ENCODE peak calls at places on chromosome 2, in five cellular contexts. One of them, this sample, is unnamed.

GRCh38 chr2:38155025-38155424 is 79.1 kb upstream of the CYP1B1 start:
- DNase-seq in heart left ventricle: no peak
- DNase-seq in A549: no peak
- DNase-seq in small intestine: no peak
- DNase-seq in stimulated activated CD8-positive, alpha-beta memory T cell treated with anti-CD3 and anti-CD28 coated beads, Interleukin-7, amount 100 ng/mL, for 1 hour: no peak
- DNase-seq in this sample: no peak

GRCh38 chr2:43160778-43161177 is 65.6 kb downstream of the ZFP36L2 start:
- DNase-seq in stimulated activated CD8-positive, alpha-beta memory T cell treated with anti-CD3 and anti-CD28 coated beads, Interleukin-7, amount 100 ng/mL, for 1 hour: no peak
- DNase-seq in heart left ventricle: no peak
- DNase-seq in A549: no peak
- DNase-seq in small intestine: peak
- DNase-seq in this sample: no peak

GRCh38 chr2:86621290-86621943 is 2.2 kb downstream of the RNF103 start:
- DNase-seq in stimulated activated CD8-positive, alpha-beta memory T cell treated with anti-CD3 and anti-CD28 coated beads, Interleukin-7, amount 100 ng/mL, for 1 hour: no peak
- DNase-seq in small intestine: no peak
- DNase-seq in heart left ventricle: no peak
- DNase-seq in A549: no peak
- DNase-seq in this sample: no peak

GRCh38 chr2:65024149-65024829 is 31.9 kb upstream of the CEP68 start:
- DNase-seq in stimulated activated CD8-positive, alpha-beta memory T cell treated with anti-CD3 and anti-CD28 coated beads, Interleukin-7, amount 100 ng/mL, for 1 hour: no peak
- DNase-seq in small intestine: no peak
- DNase-seq in heart left ventricle: no peak
- DNase-seq in A549: no peak
- DNase-seq in this sample: no peak

GRCh38 chr2:95207111-95207961 is at the start of gene ZNF892:
- DNase-seq in small intestine: peak
- DNase-seq in stimulated activated CD8-positive, alpha-beta memory T cell treated with anti-CD3 and anti-CD28 coated beads, Interleukin-7, amount 100 ng/mL, for 1 hour: peak
- DNase-seq in A549: peak
- DNase-seq in heart left ventricle: peak
- DNase-seq in this sample: peak

GRCh38 chr2:18178736-18179349 is 300.4 kb downstream of the KCNS3 start:
- DNase-seq in small intestine: peak
- DNase-seq in A549: peak
- DNase-seq in stimulated activated CD8-positive, alpha-beta memory T cell treated with anti-CD3 and anti-CD28 coated beads, Interleukin-7, amount 100 ng/mL, for 1 hour: no peak
- DNase-seq in heart left ventricle: no peak
- DNase-seq in this sample: no peak

GRCh38 chr2:240524963-240525718 is 32.6 kb downstream of the ANKMY1 start:
- DNase-seq in stimulated activated CD8-positive, alpha-beta memory T cell treated with anti-CD3 and anti-CD28 coated beads, Interleukin-7, amount 100 ng/mL, for 1 hour: no peak
- DNase-seq in heart left ventricle: no peak
- DNase-seq in A549: no peak
- DNase-seq in small intestine: no peak
- DNase-seq in this sample: no peak

GRCh38 chr2:216081012-216081411 is 597 bp downstream of the PECR start:
- DNase-seq in stimulated activated CD8-positive, alpha-beta memory T cell treated with anti-CD3 and anti-CD28 coated beads, Interleukin-7, amount 100 ng/mL, for 1 hour: no peak
- DNase-seq in A549: no peak
- DNase-seq in small intestine: no peak
- DNase-seq in heart left ventricle: no peak
- DNase-seq in this sample: no peak

GRCh38 chr2:129748653-129749052 is 230.8 kb upstream of the RAB6C start:
- DNase-seq in heart left ventricle: no peak
- DNase-seq in stimulated activated CD8-positive, alpha-beta memory T cell treated with anti-CD3 and anti-CD28 coated beads, Interleukin-7, amount 100 ng/mL, for 1 hour: no peak
- DNase-seq in A549: no peak
- DNase-seq in small intestine: peak
- DNase-seq in this sample: no peak

GRCh38 chr2:45706028-45706427 is 54.6 kb downstream of the PRKCE start:
- DNase-seq in stimulated activated CD8-positive, alpha-beta memory T cell treated with anti-CD3 and anti-CD28 coated beads, Interleukin-7, amount 100 ng/mL, for 1 hour: no peak
- DNase-seq in A549: no peak
- DNase-seq in heart left ventricle: no peak
- DNase-seq in small intestine: no peak
- DNase-seq in this sample: no peak

GRCh38 chr2:200360364-200360763 is 53.9 kb downstream of the SPATS2L start:
- DNase-seq in heart left ventricle: no peak
- DNase-seq in small intestine: no peak
- DNase-seq in stimulated activated CD8-positive, alpha-beta memory T cell treated with anti-CD3 and anti-CD28 coated beads, Interleukin-7, amount 100 ng/mL, for 1 hour: no peak
- DNase-seq in A549: no peak
- DNase-seq in this sample: no peak

GRCh38 chr2:110866496-110866895 is 134.1 kb downstream of the ACOXL start:
- DNase-seq in small intestine: no peak
- DNase-seq in A549: no peak
- DNase-seq in heart left ventricle: no peak
- DNase-seq in stimulated activated CD8-positive, alpha-beta memory T cell treated with anti-CD3 and anti-CD28 coated beads, Interleukin-7, amount 100 ng/mL, for 1 hour: no peak
- DNase-seq in this sample: no peak

GRCh38 chr2:186592137-186592875 is 2.5 kb downstream of the ITGAV start:
- DNase-seq in small intestine: peak
- DNase-seq in A549: no peak
- DNase-seq in stimulated activated CD8-positive, alpha-beta memory T cell treated with anti-CD3 and anti-CD28 coated beads, Interleukin-7, amount 100 ng/mL, for 1 hour: no peak
- DNase-seq in heart left ventricle: no peak
- DNase-seq in this sample: no peak

GRCh38 chr2:184530959-184531358 is 67.4 kb upstream of the ZNF804A start:
- DNase-seq in heart left ventricle: no peak
- DNase-seq in A549: no peak
- DNase-seq in stimulated activated CD8-positive, alpha-beta memory T cell treated with anti-CD3 and anti-CD28 coated beads, Interleukin-7, amount 100 ng/mL, for 1 hour: no peak
- DNase-seq in small intestine: no peak
- DNase-seq in this sample: no peak

GRCh38 chr2:107001081-107001480 is 115.1 kb upstream of the ST6GAL2 start:
- DNase-seq in stimulated activated CD8-positive, alpha-beta memory T cell treated with anti-CD3 and anti-CD28 coated beads, Interleukin-7, amount 100 ng/mL, for 1 hour: no peak
- DNase-seq in small intestine: no peak
- DNase-seq in heart left ventricle: no peak
- DNase-seq in A549: no peak
- DNase-seq in this sample: no peak

GRCh38 chr2:41763091-41763490 is 284.7 kb upstream of the PKDCC start:
- DNase-seq in heart left ventricle: no peak
- DNase-seq in A549: no peak
- DNase-seq in small intestine: no peak
- DNase-seq in stimulated activated CD8-positive, alpha-beta memory T cell treated with anti-CD3 and anti-CD28 coated beads, Interleukin-7, amount 100 ng/mL, for 1 hour: no peak
- DNase-seq in this sample: no peak

GRCh38 chr2:3787768-3788167 is 84.4 kb downstream of the DCDC2C start:
- DNase-seq in heart left ventricle: no peak
- DNase-seq in A549: no peak
- DNase-seq in small intestine: no peak
- DNase-seq in stimulated activated CD8-positive, alpha-beta memory T cell treated with anti-CD3 and anti-CD28 coated beads, Interleukin-7, amount 100 ng/mL, for 1 hour: no peak
- DNase-seq in this sample: no peak

GRCh38 chr2:235747868-235748144 is 254.0 kb downstream of the AGAP1 start:
- DNase-seq in small intestine: peak
- DNase-seq in A549: no peak
- DNase-seq in stimulated activated CD8-positive, alpha-beta memory T cell treated with anti-CD3 and anti-CD28 coated beads, Interleukin-7, amount 100 ng/mL, for 1 hour: no peak
- DNase-seq in heart left ventricle: no peak
- DNase-seq in this sample: peak

GRCh38 chr2:201433389-201433995 is 17.8 kb downstream of the TRAK2 start:
- DNase-seq in A549: no peak
- DNase-seq in heart left ventricle: no peak
- DNase-seq in stimulated activated CD8-positive, alpha-beta memory T cell treated with anti-CD3 and anti-CD28 coated beads, Interleukin-7, amount 100 ng/mL, for 1 hour: no peak
- DNase-seq in small intestine: peak
- DNase-seq in this sample: no peak

GRCh38 chr2:238882083-238882755 is 34.3 kb downstream of the TWIST2 start:
- DNase-seq in heart left ventricle: no peak
- DNase-seq in A549: no peak
- DNase-seq in stimulated activated CD8-positive, alpha-beta memory T cell treated with anti-CD3 and anti-CD28 coated beads, Interleukin-7, amount 100 ng/mL, for 1 hour: no peak
- DNase-seq in small intestine: no peak
- DNase-seq in this sample: no peak

GRCh38 chr2:31384351-31384750 is 30.2 kb downstream of the XDH start:
- DNase-seq in heart left ventricle: no peak
- DNase-seq in small intestine: no peak
- DNase-seq in stimulated activated CD8-positive, alpha-beta memory T cell treated with anti-CD3 and anti-CD28 coated beads, Interleukin-7, amount 100 ng/mL, for 1 hour: no peak
- DNase-seq in A549: peak
- DNase-seq in this sample: no peak